ENCODE peak calls at places on chromosomes 4 and X, in nine cellular contexts. C, L, G, Y, H, V, F, Q and U are unnamed samples.

GRCh38 chr4:6360385-6360784 is 90.7 kb downstream of the WFS1 start:
- DNase-seq in Y (peak; percentile 38), L (no peak), V (no peak), F (no peak), H (no peak), Q (no peak), G (no peak), C (no peak), U (peak; percentile 43)

GRCh38 chr4:110487873-110488272 is 11.9 kb downstream of the ENPEP start:
- DNase-seq in Y (no peak), G (no peak), L (no peak), F (no peak), H (no peak), V (no peak), Q (no peak), C (no peak), U (no peak)

GRCh38 chr4:106986486-106986885 is 49.6 kb downstream of the DKK2 start:
- DNase-seq in L (no peak), Q (no peak), Y (no peak), G (no peak), C (no peak), F (no peak), V (peak; percentile 11), H (no peak), U (no peak)

GRCh38 chr4:2489081-2489805 is 20.3 kb downstream of the RNF4 start:
- DNase-seq in V (no peak), Q (no peak), F (no peak), L (no peak), H (no peak), G (no peak), C (no peak), Y (no peak), U (no peak)

GRCh38 chrX:29903365-29903764 is 312.0 kb upstream of the MAGEB2 start:
- DNase-seq in Y (no peak), F (no peak), Q (no peak), C (no peak), H (peak; percentile 2), L (no peak), G (no peak), V (no peak), U (no peak)

GRCh38 chrX:154979671-154980070 is 42.9 kb downstream of the F8 start:
- DNase-seq in C (no peak), H (no peak), V (peak; percentile 38), F (no peak), Y (no peak), Q (no peak), G (no peak), L (no peak), U (no peak)

GRCh38 chr4:149706942-149707341 is 108.7 kb downstream of the IQCM start:
- DNase-seq in H (no peak), F (no peak), L (no peak), Y (no peak), G (no peak), V (no peak), Q (peak; percentile 32), C (no peak), U (no peak)

GRCh38 chrX:70592091-70592490 is 147.5 kb downstream of the DLG3 start:
- DNase-seq in H (no peak), C (no peak), Q (peak; percentile 4), Y (no peak), G (peak; percentile 24), L (no peak), V (no peak), F (no peak), U (no peak)

GRCh38 chrX:15336023-15336413 is 695 bp upstream of the PIGA start:
- DNase-seq in F (no peak), H (no peak), V (no peak), Y (no peak), G (no peak), Q (peak; percentile 11), L (no peak), C (peak; percentile 49), U (peak; percentile 61)

GRCh38 chrX:135596495-135596894 is 76.0 kb downstream of the INTS6L start:
- DNase-seq in Y (peak; percentile 18), H (peak; percentile 43), Q (no peak), L (peak; percentile 12), C (peak; percentile 23), G (peak; percentile 35), F (no peak), V (peak; percentile 24), U (peak; percentile 38)

GRCh38 chr4:123939621-123940020 is 543.0 kb downstream of the SPRY1 start:
- DNase-seq in G (no peak), C (no peak), H (no peak), Y (no peak), V (no peak), Q (peak; percentile 27), F (no peak), L (no peak), U (no peak)

GRCh38 chr4:1987721-1988326 is 20.9 kb downstream of the NELFA start:
- DNase-seq in Y (no peak), L (no peak), F (no peak), Q (no peak), C (no peak), V (no peak), H (no peak), G (no peak), U (no peak)

GRCh38 chrX:39011454-39012204 is 210.4 kb downstream of the MID1IP1 start:
- DNase-seq in Q (no peak), G (no peak), F (no peak), Y (no peak), H (no peak), C (no peak), V (no peak), L (no peak), U (no peak)

GRCh38 chrX:71640002-71640401 is 21.7 kb upstream of the CXCR3 start:
- DNase-seq in H (no peak), F (no peak), Y (no peak), G (no peak), L (no peak), V (no peak), C (no peak), Q (no peak), U (no peak)

GRCh38 chrX:49792376-49792775 is 36.7 kb upstream of the PAGE4 start:
- DNase-seq in L (no peak), C (no peak), Y (no peak), V (no peak), F (no peak), G (no peak), H (no peak), Q (no peak), U (no peak)

GRCh38 chr4:124903995-124904722 is 191.6 kb upstream of the ANKRD50 start:
- DNase-seq in Y (peak; percentile 22), F (no peak), H (no peak), C (no peak), L (no peak), G (no peak), V (no peak), Q (no peak), U (no peak)

GRCh38 chr4:100069207-100069606 is 119.1 kb upstream of the H2AZ1 start:
- DNase-seq in V (no peak), Y (no peak), L (no peak), Q (no peak), H (no peak), C (no peak), G (no peak), F (no peak), U (no peak)

GRCh38 chr4:89382439-89382838 is 74.8 kb upstream of the GPRIN3 start:
- DNase-seq in G (no peak), L (no peak), F (no peak), Y (no peak), C (no peak), Q (no peak), V (no peak), H (no peak), U (no peak)

GRCh38 chr4:150679767-150680088 is 97.8 kb downstream of the MAB21L2 start:
- DNase-seq in V (no peak), L (no peak), Q (no peak), H (no peak), Y (no peak), F (no peak), G (no peak), C (no peak), U (no peak)

GRCh38 chrX:11461181-11462001 is 168.2 kb downstream of the AMELX start:
- DNase-seq in C (no peak), Q (no peak), L (no peak), G (no peak), F (no peak), Y (no peak), H (no peak), V (no peak), U (no peak)

GRCh38 chr4:83561381-83561780 is 25.5 kb downstream of the GPAT3 start:
- DNase-seq in L (no peak), Q (no peak), V (no peak), F (no peak), C (no peak), Y (no peak), G (no peak), H (peak; percentile 46), U (no peak)

GRCh38 chr4:8876982-8877779 is 5.5 kb upstream of the HMX1 start:
- DNase-seq in V (no peak), F (no peak), Y (no peak), G (no peak), Q (no peak), C (no peak), L (no peak), H (no peak), U (no peak)

GRCh38 chr4:3335982-3336381 is 43.2 kb downstream of the RGS12 start:
- DNase-seq in V (no peak), F (no peak), Y (no peak), Q (no peak), G (no peak), L (no peak), C (no peak), H (no peak), U (no peak)

GRCh38 chr4:157045507-157046127 is 30.3 kb upstream of the GLRB start:
- DNase-seq in V (peak; percentile 22), L (no peak), Y (peak; percentile 0), F (no peak), C (no peak), H (peak; percentile 66), Q (peak; percentile 61), G (no peak), U (peak; percentile 30)

GRCh38 chrX:132809581-132809980 is 148.8 kb downstream of the HS6ST2 start:
- DNase-seq in F (no peak), C (no peak), G (no peak), L (no peak), Y (no peak), Q (no peak), V (no peak), H (no peak), U (no peak)

GRCh38 chr4:72302981-72303704 is 265.9 kb downstream of the ADAMTS3 start:
- DNase-seq in V (peak; percentile 9), G (peak; percentile 11), L (peak; percentile 9), C (peak; percentile 13), Y (peak; percentile 73), F (no peak), H (peak; percentile 77), Q (peak; percentile 16), U (no peak)

GRCh38 chr4:140078366-140078765 is 75.6 kb downstream of the MAML3 start:
- DNase-seq in L (no peak), Y (peak; percentile 77), C (no peak), H (no peak), V (no peak), Q (no peak), G (no peak), F (no peak), U (peak; percentile 15)

GRCh38 chr4:183838987-183839712 is 66.0 kb upstream of the STOX2 start:
- DNase-seq in L (no peak), H (peak; percentile 27), F (no peak), C (no peak), V (peak; percentile 23), Y (no peak), G (no peak), Q (no peak), U (peak; percentile 4)

GRCh38 chr4:38980903-38981676 is 51.1 kb downstream of the TMEM156 start:
- DNase-seq in C (no peak), Q (peak; percentile 80), G (no peak), L (no peak), F (no peak), H (no peak), Y (no peak), V (no peak), U (no peak)

GRCh38 chr4:103692615-103693014 is 27.2 kb downstream of the TACR3 start:
- DNase-seq in Q (no peak), Y (no peak), C (no peak), V (no peak), L (no peak), G (no peak), F (no peak), H (no peak), U (no peak)

GRCh38 chr4:41095973-41096372 is 118.4 kb downstream of the APBB2 start:
- DNase-seq in G (no peak), L (no peak), V (no peak), Y (no peak), C (no peak), F (no peak), H (no peak), Q (peak; percentile 45), U (no peak)